ENCODE peak calls at places on chromosomes 6 and 20, in four cellular contexts. B, V, X and R are unnamed samples.

GRCh38 chr20:52035977-52036376 is 155.6 kb downstream of the ZFP64 start:
- DNase-seq in V (no peak), X (no peak), B (no peak), R (no peak)

GRCh38 chr6:12312736-12313135 is 22.6 kb downstream of the EDN1 start:
- DNase-seq in B (no peak), X (no peak), V (no peak), R (no peak)

GRCh38 chr6:9761220-9761619 is 653.7 kb downstream of the TFAP2A start:
- DNase-seq in B (no peak), X (no peak), V (no peak), R (no peak)

GRCh38 chr20:13009682-13010406 is 1.1 kb downstream of the SPTLC3 start:
- DNase-seq in X (peak), B (no peak), V (no peak), R (peak)

GRCh38 chr6:160172704-160173103 is 51.1 kb downstream of the SLC22A1 start:
- DNase-seq in V (no peak), B (no peak), X (no peak), R (no peak)

GRCh38 chr20:9172908-9173307 is 104.0 kb downstream of the PLCB4 start:
- DNase-seq in B (no peak), V (no peak), X (no peak), R (peak)

GRCh38 chr6:86118271-86118670 is 475.6 kb upstream of the SYNCRIP start:
- DNase-seq in V (no peak), X (no peak), B (no peak), R (no peak)

GRCh38 chr6:158039178-158039557 is 57.5 kb downstream of the SYNJ2 start:
- DNase-seq in X (no peak), V (no peak), B (no peak), R (no peak)

GRCh38 chr6:33740204-33740608 is 6.5 kb downstream of the IP6K3 start:
- DNase-seq in B (no peak), X (no peak), V (no peak), R (no peak)

GRCh38 chr20:47502801-47503239 is 1.1 kb downstream of the NCOA3 start:
- DNase-seq in B (peak), X (no peak), V (no peak), R (no peak)

GRCh38 chr20:47493954-47494293 is 7.8 kb upstream of the NCOA3 start:
- DNase-seq in V (no peak), B (no peak), X (no peak), R (peak)

GRCh38 chr6:12844284-12845223 is 128.0 kb downstream of the PHACTR1 start:
- DNase-seq in X (no peak), V (peak), B (peak), R (peak)

GRCh38 chr6:73624896-73625295 is 28.9 kb downstream of the SLC17A5 start:
- DNase-seq in V (no peak), B (no peak), X (no peak), R (no peak)

GRCh38 chr6:52990342-52990741 is 4.7 kb downstream of the GSTA4 start:
- DNase-seq in V (no peak), X (no peak), B (no peak), R (no peak)

GRCh38 chr6:42748241-42748898 is 2.5 kb upstream of the TBCC start:
- DNase-seq in V (no peak), B (no peak), X (no peak), R (no peak)

GRCh38 chr6:1849686-1850580 is 240.2 kb downstream of the FOXC1 start:
- DNase-seq in B (no peak), X (no peak), V (no peak), R (no peak)

GRCh38 chr6:56230976-56231566 is 16.3 kb downstream of the COL21A1 start:
- DNase-seq in B (no peak), V (no peak), X (no peak), R (no peak)

GRCh38 chr6:135519343-135519742 is 21.8 kb upstream of the AHI1 start:
- DNase-seq in B (no peak), V (no peak), X (no peak), R (no peak)

GRCh38 chr20:63525968-63526367 is 5.4 kb downstream of the PPDPF start:
- DNase-seq in V (no peak), X (no peak), B (no peak), R (no peak)

GRCh38 chr6:41586564-41586963 is 40.4 kb downstream of the FOXP4 start:
- DNase-seq in B (peak), V (no peak), X (no peak), R (no peak)

GRCh38 chr6:24274441-24275083 is 83.3 kb downstream of the DCDC2 start:
- DNase-seq in V (no peak), B (peak), X (no peak), R (no peak)

GRCh38 chr20:50510706-50511401 is 671 bp downstream of the PTPN1 start:
- DNase-seq in X (no peak), B (no peak), V (no peak), R (no peak)

GRCh38 chr6:127096167-127096566 is 22.3 kb upstream of the RSPO3 start:
- DNase-seq in V (no peak), B (no peak), X (no peak), R (no peak)

GRCh38 chr6:74671558-74672025 is 534.3 kb downstream of the COL12A1 start:
- DNase-seq in B (no peak), X (no peak), V (no peak), R (no peak)

GRCh38 chr20:62132421-62132820 is 10.1 kb downstream of the LSM14B start:
- DNase-seq in B (no peak), X (no peak), V (no peak), R (no peak)

GRCh38 chr20:56360133-56360898 is 1.5 kb downstream of the FAM210B start:
- DNase-seq in B (peak), X (no peak), V (no peak), R (peak)

GRCh38 chr6:332671-333070 is 40.4 kb downstream of the DUSP22 start:
- DNase-seq in V (no peak), X (no peak), B (no peak), R (no peak)

GRCh38 chr20:17885544-17885943 is 83.0 kb downstream of the SNX5 start:
- DNase-seq in X (no peak), V (no peak), B (no peak), R (no peak)

GRCh38 chr20:58892932-58893224 is 40.4 kb downstream of the GNAS start:
- DNase-seq in B (peak), X (no peak), V (no peak), R (no peak)

GRCh38 chr20:3461911-3462677 is 8.7 kb upstream of the ATRN start:
- DNase-seq in V (no peak), X (no peak), B (no peak), R (no peak)

GRCh38 chr6:117602151-117602898 is at the start of gene GOPC:
- DNase-seq in V (peak), B (peak), X (peak), R (peak)

GRCh38 chr6:117602899-117603588 is 733 bp upstream of the GOPC start:
- DNase-seq in V (no peak), B (no peak), X (no peak), R (no peak)

GRCh38 chr6:117605169-117605826 is 3.0 kb upstream of the GOPC start:
- DNase-seq in B (peak), X (peak), V (peak), R (peak)

GRCh38 chr6:117600008-117600743 is 2.1 kb downstream of the GOPC start:
- DNase-seq in B (no peak), X (no peak), V (no peak), R (no peak)

DNA sequence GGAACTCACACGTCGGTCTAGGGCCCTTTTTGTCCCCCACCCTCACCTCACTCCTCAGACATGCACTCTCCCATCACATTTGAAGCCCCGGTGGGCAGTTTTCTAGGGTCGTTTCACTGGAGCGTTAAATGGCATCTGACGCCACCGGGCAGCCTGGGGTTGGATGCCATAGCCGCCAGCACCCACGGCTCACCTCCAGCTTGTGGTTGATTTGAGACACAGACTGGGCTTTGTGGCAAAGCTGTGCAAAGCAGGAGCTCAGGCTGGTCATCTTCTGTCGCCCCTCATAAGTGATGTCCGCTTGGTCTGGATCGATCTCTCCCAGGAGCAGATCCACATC is 530 bp downstream of the GOPC start:
- DNase-seq in V (no peak), X (no peak), B (no peak), R (no peak)
- TF ChIP-seq JUND in V (no peak), X (no peak), B (no peak), R (no peak)

GRCh38 chr20:37294262-37294981 is 5.0 kb downstream of the MANBAL start:
- DNase-seq in X (no peak), V (no peak), B (no peak), R (no peak)

GRCh38 chr20:37295001-37295400 is 5.5 kb downstream of the MANBAL start:
- DNase-seq in B (no peak), X (no peak), V (peak), R (no peak)

GRCh38 chr20:37293301-37293943 is 4.0 kb downstream of the MANBAL start:
- DNase-seq in X (no peak), V (no peak), B (no peak), R (no peak)

GRCh38 chr20:37290158-37290810 is 829 bp downstream of the MANBAL start:
- DNase-seq in B (no peak), X (no peak), V (no peak), R (no peak)

GRCh38 chr20:37291724-37292126 is 2.3 kb downstream of the MANBAL start:
- DNase-seq in V (no peak), X (peak), B (no peak), R (no peak)
- TF ChIP-seq JUND in V (no peak), X (peak), B (no peak), R (no peak)

DNA sequence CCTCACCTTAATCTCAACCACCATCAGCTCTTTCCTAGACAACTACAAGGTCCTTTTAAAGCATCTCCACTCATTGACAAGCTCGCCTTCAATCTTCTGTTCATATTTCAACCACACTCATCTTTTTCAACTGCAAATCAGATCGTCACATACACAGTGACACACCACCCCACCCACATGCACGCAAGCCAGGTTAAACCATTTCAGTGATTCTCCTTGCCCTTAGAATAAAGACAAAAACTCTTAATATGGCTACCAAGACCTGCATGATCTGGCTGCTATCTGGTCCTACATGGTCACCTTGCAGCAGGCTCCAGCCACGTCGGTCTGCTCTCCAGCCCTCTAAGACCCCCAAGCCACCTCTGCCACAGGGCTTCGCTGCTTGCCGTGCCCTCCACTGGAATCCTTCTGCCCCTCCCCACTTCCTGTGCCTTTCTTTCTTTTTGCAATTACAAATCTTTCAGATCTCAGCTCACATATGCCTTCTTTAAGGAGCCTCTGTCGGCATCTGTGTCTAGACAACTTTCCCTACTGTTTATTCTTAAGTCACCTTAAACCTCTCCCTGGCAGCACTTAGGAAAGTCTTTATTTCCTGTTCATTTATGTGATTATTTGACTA is 507.3 kb upstream of the ARID1B start:
- DNase-seq in B (no peak), X (no peak), V (no peak), R (no peak)
- TF ChIP-seq JUND in B (no peak), X (no peak), V (no peak), R (no peak)

GRCh38 chr6:28742668-28743270 is 181.0 kb downstream of the TRIM27 start:
- DNase-seq in X (no peak), B (no peak), V (peak), R (no peak)
- TF ChIP-seq JUND in X (no peak), B (no peak), V (no peak), R (no peak)